ENCODE peak calls at places on chromosomes 7 and 10, in six cellular contexts. B, S, K, U, M and W are unnamed samples. For H3K4me1, the result is how much of the 10 kb centered on the place peaks cover.

GRCh38 chr7:4074994-4075393 is 607.1 kb upstream of the FOXK1 start:
- DNase-seq in B (no peak), S (no peak), K (no peak), U (peak), M (no peak), W (no peak)

GRCh38 chr10:2439983-2440382 is 627.4 kb upstream of the PFKP start:
- DNase-seq in B (no peak), S (no peak), K (no peak), U (no peak), M (no peak), W (no peak)

GRCh38 chr7:20665096-20665495 is 49.6 kb downstream of the ABCB5 start:
- DNase-seq in B (no peak), S (no peak), K (no peak), U (no peak), M (no peak), W (no peak)

GRCh38 chr10:94224656-94225055 is 138.1 kb downstream of the NOC3L start:
- DNase-seq in B (no peak), S (peak), K (no peak), U (no peak), M (no peak), W (no peak)

GRCh38 chr7:151157645-151158329 is 9.7 kb downstream of the GBX1 start:
- DNase-seq in B (no peak), S (peak), K (no peak), U (no peak), M (no peak), W (no peak)

GRCh38 chr7:122310119-122311021 is 5.8 kb upstream of the FEZF1 start:
- DNase-seq in B (no peak), S (no peak), K (no peak), U (no peak), M (no peak), W (no peak)

GRCh38 chr7:106372121-106372520 is 87.3 kb upstream of the NAMPT start:
- DNase-seq in B (no peak), S (no peak), K (no peak), U (no peak), M (no peak), W (no peak)

GRCh38 chr10:4434536-4435071 is 391.4 kb upstream of the AKR1E2 start:
- DNase-seq in B (no peak), S (no peak), K (no peak), U (no peak), M (no peak), W (no peak)

GRCh38 chr10:94251568-94251967 is 111.2 kb downstream of the NOC3L start:
- DNase-seq in B (no peak), S (no peak), K (no peak), U (no peak), M (no peak), W (no peak)

DNA sequence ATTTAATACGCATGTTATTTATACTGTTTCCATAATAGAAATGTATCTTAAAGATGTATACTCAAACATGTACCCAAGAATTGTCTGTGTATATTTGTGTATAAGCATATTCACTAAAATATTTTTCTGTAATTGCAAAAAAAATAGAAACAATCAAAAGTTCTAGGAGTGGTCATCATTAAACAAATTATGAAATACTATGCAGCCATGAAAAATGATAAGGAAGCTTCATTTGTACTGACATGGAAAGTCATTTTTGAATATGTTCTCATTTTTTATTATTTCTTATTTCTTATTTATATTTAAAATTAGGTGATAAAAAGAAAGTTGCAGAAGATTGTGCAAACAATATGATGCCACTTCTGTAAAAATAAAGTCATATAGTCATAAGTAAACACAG is 400.0 kb upstream of the AUTS2 start:
- DNase-seq in B (no peak), S (no peak), K (no peak), U (no peak), M (no peak), W (no peak)
- TF ChIP-seq POLR2A in B (no peak), S (no peak), K (no peak), U (no peak), M (no peak), W (no peak)

GRCh38 chr10:71998840-71999194 is 34.6 kb downstream of the CHST3 start:
- DNase-seq in B (peak), S (peak), K (peak), U (no peak), M (no peak), W (no peak)

GRCh38 chr10:72001026-72001380 is 36.8 kb downstream of the CHST3 start:
- DNase-seq in B (no peak), S (no peak), K (no peak), U (no peak), M (no peak), W (no peak)

GRCh38 chr10:71998119-71998839 is 34.1 kb downstream of the CHST3 start:
- DNase-seq in B (peak), S (no peak), K (no peak), U (no peak), M (no peak), W (no peak)

GRCh38 chr10:71999360-72000072 is 35.3 kb downstream of the CHST3 start:
- DNase-seq in B (peak), S (no peak), K (peak), U (no peak), M (peak), W (no peak)

GRCh38 chr10:72000073-72001025 is 36.2 kb downstream of the CHST3 start:
- DNase-seq in B (no peak), S (no peak), K (no peak), U (no peak), M (no peak), W (no peak)
- H3K4me1 ChIP-seq in B (under half), S (under half), K (under half), U (under half), M (half or more), W (half or more)

GRCh38 chr10:75431180-75432111 is at the start of gene LRMDA:
- DNase-seq in B (peak), S (peak), K (no peak), U (no peak), M (peak), W (no peak)
- TF ChIP-seq POLR2A in B (no peak), S (no peak), K (no peak), U (no peak), M (no peak), W (no peak)

DNA sequence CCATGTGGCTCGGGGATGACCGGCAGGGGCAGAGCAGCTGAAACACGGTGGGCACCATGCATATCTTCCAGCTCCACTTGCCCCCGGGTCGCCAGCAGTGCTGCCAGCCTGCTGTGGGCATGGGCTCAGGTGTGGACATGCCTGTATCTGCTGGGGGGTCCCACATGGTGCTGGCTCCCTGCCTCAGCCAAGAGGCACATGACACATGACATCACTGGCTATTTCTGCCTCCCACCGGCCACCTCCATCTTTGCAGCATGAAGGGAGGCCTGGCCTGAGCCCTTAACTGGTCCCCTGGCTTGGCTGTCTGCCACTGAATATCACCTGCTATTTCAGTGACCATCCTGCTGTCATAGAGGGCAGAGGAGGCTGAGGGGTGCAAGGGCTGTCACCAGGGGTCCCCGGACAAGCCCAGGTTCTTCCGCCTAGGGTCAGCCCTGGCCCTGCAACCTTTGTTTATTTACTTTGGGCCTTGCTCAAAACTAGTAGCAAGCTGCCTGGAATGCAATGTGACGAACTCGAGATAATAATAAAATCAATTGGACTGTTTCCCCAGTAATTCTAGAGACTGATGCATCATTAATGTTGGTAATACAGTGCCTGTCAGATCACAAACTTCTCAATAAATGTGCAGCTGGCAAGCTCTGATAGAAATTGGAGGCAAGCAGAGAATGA is 28.4 kb downstream of the ZMIZ1 start:
- DNase-seq in B (no peak), S (no peak), K (peak), U (no peak), M (no peak), W (no peak)
- H3K4me1 ChIP-seq in B (under half), S (half or more), K (half or more), U (under half), M (half or more), W (half or more)

DNA sequence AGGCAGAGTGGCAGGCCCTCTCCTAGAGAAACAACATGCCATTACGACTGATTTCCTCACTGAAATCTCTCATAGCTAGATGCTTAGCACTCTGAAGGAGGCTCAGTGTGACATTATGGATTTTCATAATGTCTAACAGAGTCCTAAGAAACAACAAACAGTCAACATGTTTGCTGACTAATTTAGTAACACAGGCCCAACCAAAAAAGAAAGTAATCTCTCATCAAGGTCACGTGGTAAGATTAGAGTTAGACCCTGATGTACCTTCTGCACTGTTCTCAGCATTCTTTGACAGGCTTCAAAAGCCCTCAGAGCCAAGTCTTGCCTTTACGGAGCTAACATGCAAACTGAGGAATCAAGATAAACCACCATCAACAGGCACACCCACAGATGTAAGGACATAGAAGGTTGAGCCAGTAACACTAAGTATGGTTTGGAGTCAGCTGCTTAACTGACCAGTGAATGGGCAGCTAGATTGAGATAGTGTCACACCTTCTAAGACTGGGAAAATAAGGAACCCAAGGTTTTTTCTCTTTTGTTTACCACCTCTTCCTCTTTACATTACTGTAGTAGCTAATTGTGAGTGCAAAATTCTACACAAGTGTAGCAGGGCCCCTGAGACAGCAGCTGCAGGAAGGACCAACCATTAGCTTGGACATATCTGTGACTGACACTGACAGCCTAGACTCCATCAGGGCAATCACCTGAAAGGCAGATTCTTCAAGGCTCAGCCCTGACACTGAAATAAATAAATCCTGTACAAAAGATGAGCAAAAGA is 15.3 kb upstream of the KCNIP2 start:
- DNase-seq in B (no peak), S (no peak), K (no peak), U (no peak), M (no peak), W (no peak)
- TF ChIP-seq POLR2A in B (no peak), S (no peak), K (no peak), U (no peak), M (no peak), W (no peak)

DNA sequence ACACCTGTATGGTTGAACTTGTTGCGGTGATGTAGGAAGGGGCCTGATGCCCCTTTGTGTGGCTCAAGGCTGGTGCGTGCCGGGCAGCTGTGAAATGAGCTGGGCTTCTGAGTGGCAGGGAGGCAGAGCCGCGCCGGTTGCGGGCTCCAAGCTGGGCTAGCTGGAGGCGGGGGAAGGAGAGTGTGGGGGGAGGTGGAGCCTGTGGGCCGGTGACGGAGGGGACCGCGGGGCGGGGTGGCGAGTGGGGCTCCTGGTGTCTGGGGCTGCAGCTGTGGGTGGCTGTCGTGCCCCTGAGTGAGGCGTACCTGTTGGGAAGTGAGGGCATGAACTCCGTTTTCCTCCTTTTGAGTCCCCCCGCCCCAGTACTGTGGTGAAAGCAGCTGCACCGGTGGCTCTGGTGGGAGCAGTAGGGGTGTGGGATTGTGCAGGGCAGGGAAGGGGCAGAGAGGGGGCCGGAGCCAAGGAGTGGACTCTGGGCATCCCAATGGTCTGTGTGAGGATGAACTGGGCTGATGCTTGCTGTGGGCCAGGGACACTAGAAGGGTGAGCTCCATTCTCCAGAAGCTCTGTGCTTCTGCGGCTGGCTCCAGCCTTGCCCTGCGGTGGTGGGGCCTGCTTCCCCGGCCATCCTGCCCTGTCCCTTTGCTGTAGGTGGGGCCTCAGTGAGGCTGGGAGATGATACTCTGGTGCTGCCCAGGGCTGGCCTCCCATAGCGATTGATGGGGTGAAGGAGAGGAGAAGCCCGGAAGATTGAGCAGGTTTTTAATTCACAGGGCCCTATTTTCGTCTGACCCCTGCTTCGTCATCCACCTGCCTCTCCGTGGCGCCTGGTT is 41.7 kb downstream of the INPP5A start:
- DNase-seq in B (no peak), S (no peak), K (no peak), U (no peak), M (peak), W (no peak)
- H3K4me1 ChIP-seq in B (under half), S (under half), K (under half), U (under half), M (under half), W (under half)

DNA sequence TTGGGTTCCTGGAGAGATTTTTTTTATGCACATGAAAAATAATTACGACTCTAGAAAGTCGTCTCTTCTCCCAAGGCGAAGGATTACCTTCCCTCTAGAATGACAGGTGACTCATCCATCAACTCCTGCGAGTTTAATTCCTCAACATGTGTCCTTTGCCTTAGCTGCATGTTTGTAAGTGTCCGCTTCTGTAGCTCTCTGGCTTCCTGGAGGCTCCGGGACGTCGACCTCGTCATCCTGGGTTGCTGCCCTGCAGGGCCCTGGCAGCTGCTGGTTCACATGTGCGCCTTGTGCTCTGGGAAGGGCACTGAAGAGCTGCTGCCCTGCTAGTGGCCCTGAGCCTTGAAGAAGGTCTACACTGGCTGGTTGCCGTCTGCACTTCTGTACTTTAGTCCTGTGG is 210.2 kb downstream of the MLLT10 start:
- DNase-seq in B (no peak), S (no peak), K (no peak), U (no peak), M (no peak), W (no peak)
- TF ChIP-seq POLR2A in B (no peak), S (no peak), K (peak), U (no peak), M (no peak), W (no peak)